ENCODE peak calls at places on chromosomes 5 and 9, in nine cellular contexts. F, U, N, G, X, J, I, H and C are unnamed samples.

GRCh38 chr9:6584881-6585597 is 60.5 kb downstream of the GLDC start:
- DNase-seq in I (no peak), H (no peak), X (no peak), G (no peak), N (peak; percentile 58), F (peak; percentile 26), U (no peak), J (no peak), C (no peak)

GRCh38 chr9:109861918-109862317 is 81.9 kb downstream of the PALM2AKAP2 start:
- DNase-seq in X (no peak), G (no peak), H (no peak), F (no peak), J (no peak), N (no peak), U (no peak), I (no peak), C (no peak)

GRCh38 chr9:33453286-33453882 is 6.0 kb upstream of the AQP3 start:
- DNase-seq in U (no peak), H (no peak), F (no peak), G (no peak), I (no peak), N (no peak), J (no peak), X (no peak), C (no peak)

GRCh38 chr5:125559296-125559695 is 812.9 kb upstream of the ZNF608 start:
- DNase-seq in N (peak; percentile 99), I (no peak), F (peak; percentile 35), H (no peak), U (no peak), G (no peak), J (no peak), X (no peak), C (no peak)

GRCh38 chr5:170404398-170404797 is 15.2 kb upstream of the KCNMB1 start:
- DNase-seq in F (no peak), H (no peak), J (no peak), X (no peak), G (no peak), N (no peak), U (no peak), I (no peak), C (no peak)

GRCh38 chr5:143131983-143132382 is 271.5 kb downstream of the NR3C1 start:
- DNase-seq in I (no peak), F (no peak), H (no peak), U (no peak), X (no peak), G (no peak), J (no peak), N (no peak), C (no peak)

GRCh38 chr5:57262533-57262932 is 88.7 kb downstream of the GPBP1 start:
- DNase-seq in U (no peak), G (no peak), X (no peak), H (no peak), N (no peak), I (no peak), J (no peak), F (no peak), C (no peak)

GRCh38 chr5:174106997-174107655 is 61.6 kb downstream of the NSG2 start:
- DNase-seq in U (no peak), N (no peak), J (no peak), G (no peak), H (no peak), X (no peak), I (no peak), F (no peak), C (no peak)

GRCh38 chr9:93112116-93112863 is 16.3 kb downstream of the CARD19 start:
- DNase-seq in J (peak; percentile 18), G (no peak), N (no peak), U (no peak), I (no peak), H (no peak), F (no peak), X (no peak), C (no peak)

GRCh38 chr9:24479266-24479665 is 66.4 kb downstream of the IZUMO3 start:
- DNase-seq in F (no peak), N (no peak), U (no peak), J (no peak), H (no peak), I (no peak), G (no peak), X (no peak), C (no peak)

GRCh38 chr5:35815089-35815936 is 41.4 kb upstream of the IL7R start:
- DNase-seq in G (no peak), U (no peak), N (peak; percentile 59), F (peak; percentile 40), X (no peak), H (no peak), J (no peak), I (peak; percentile 49), C (no peak)

GRCh38 chr5:73895471-73895870 is 269.5 kb downstream of the ARHGEF28 start:
- DNase-seq in X (no peak), H (no peak), I (no peak), G (no peak), U (no peak), J (no peak), F (no peak), N (no peak), C (no peak)

GRCh38 chr5:142684508-142685031 is 1.3 kb downstream of the FGF1 start:
- DNase-seq in X (no peak), F (no peak), N (peak; percentile 55), H (no peak), U (no peak), G (no peak), J (no peak), I (no peak), C (no peak)

GRCh38 chr5:159782197-159782994 is 133.9 kb upstream of the ADRA1B start:
- DNase-seq in H (no peak), I (no peak), G (no peak), X (no peak), U (no peak), J (no peak), N (no peak), F (no peak), C (no peak)

GRCh38 chr9:86624616-86625015 is 270.4 kb upstream of the TUT7 start:
- DNase-seq in X (no peak), U (no peak), N (no peak), J (no peak), G (no peak), F (no peak), H (no peak), I (no peak), C (no peak)
- H3K27ac ChIP-seq in X (no peak overlapping the region), U (no peak overlapping the region), N (no peak overlapping the region), J (no peak overlapping the region), G (no peak overlapping the region), F (no peak overlapping the region), H (no peak overlapping the region), I (no peak overlapping the region), C (no peak overlapping the region)

GRCh38 chr9:101878734-101879133 is 140.3 kb upstream of the GRIN3A start:
- DNase-seq in J (no peak), U (no peak), H (no peak), N (no peak), I (no peak), X (no peak), G (no peak), F (no peak), C (no peak)
- H3K9me3 ChIP-seq in J (no peaks in the 10 kb centered on the region), U (no peaks in the 10 kb centered on the region), H (no peaks in the 10 kb centered on the region), N (peaks cover 3% of the 10 kb centered on the region), I (no peaks in the 10 kb centered on the region), X (no peaks in the 10 kb centered on the region), G (no peaks in the 10 kb centered on the region), F (no peaks in the 10 kb centered on the region), C (no peaks in the 10 kb centered on the region)

DNA sequence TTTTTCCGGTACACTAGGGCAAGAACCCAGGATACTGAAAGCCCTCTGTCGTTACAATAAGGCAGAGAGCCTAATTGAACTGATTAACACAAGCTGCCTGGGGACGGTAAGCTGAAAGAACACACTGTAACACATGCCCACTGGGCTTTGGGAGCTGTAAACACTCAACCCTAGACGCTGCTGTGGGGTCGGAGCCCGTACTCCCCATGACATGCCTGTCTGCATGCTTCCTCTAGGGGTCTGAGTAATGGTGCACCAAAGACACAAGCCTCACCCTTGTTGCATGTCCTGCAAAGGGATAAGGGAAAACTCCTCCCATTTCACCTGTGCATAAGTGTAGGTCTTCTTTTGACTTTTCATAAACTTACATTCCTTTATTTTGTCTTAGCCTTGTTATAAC is 194.0 kb downstream of the FBXL7 start:
- DNase-seq in H (no peak), X (no peak), G (no peak), F (no peak), I (no peak), J (no peak), N (no peak), U (no peak), C (no peak)
- H3K27ac ChIP-seq in H (no peak overlapping the region), X (peak overlapping the region; percentile 76), G (no peak overlapping the region), F (no peak overlapping the region), I (no peak overlapping the region), J (peak overlapping the region; percentile 75), N (no peak overlapping the region), U (no peak overlapping the region), C (peak overlapping the region; percentile 27)

DNA sequence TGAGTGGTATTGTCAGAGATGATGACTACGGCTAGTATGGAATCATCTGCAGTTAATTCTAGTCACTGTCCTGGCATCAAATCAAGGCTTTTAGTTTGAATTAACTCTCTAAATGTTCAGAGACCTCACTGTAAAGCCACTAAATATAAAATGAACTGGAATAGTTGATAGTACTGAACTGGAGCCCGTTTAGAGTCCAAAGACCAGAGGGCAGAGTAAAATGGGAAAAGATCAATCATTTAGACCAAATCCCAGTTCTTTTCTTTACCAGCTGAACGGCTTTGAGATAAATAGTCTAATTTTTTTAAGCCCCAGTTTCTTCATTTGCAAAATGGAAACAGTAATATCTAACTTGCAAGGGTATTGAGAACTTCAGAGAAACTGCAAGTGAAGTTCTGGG is 599.7 kb downstream of the EBF1 start:
- DNase-seq in U (no peak), F (no peak), J (no peak), X (no peak), I (no peak), N (no peak), H (no peak), G (no peak), C (no peak)
- H3K9me3 ChIP-seq in U (no peaks in the 10 kb centered on the region), F (no peaks in the 10 kb centered on the region), J (no peaks in the 10 kb centered on the region), X (no peaks in the 10 kb centered on the region), I (no peaks in the 10 kb centered on the region), N (no peaks in the 10 kb centered on the region), H (no peaks in the 10 kb centered on the region), G (no peaks in the 10 kb centered on the region), C (no peaks in the 10 kb centered on the region)

GRCh38 chr9:127527560-127528268 is 76.4 kb downstream of the LRSAM1 start:
- DNase-seq in G (no peak), I (no peak), H (no peak), U (no peak), X (no peak), J (no peak), F (no peak), N (no peak), C (no peak)

GRCh38 chr9:127529671-127530070 is 78.4 kb downstream of the LRSAM1 start:
- DNase-seq in J (no peak), N (peak; percentile 81), I (no peak), F (no peak), G (no peak), H (no peak), X (no peak), U (no peak), C (no peak)

GRCh38 chr9:127528407-127529251 is 77.3 kb downstream of the LRSAM1 start:
- DNase-seq in X (no peak), U (no peak), F (peak; percentile 44), I (no peak), H (no peak), N (peak; percentile 88), G (no peak), J (no peak), C (peak; percentile 41)

GRCh38 chr9:127531676-127532075 is 80.4 kb downstream of the LRSAM1 start:
- DNase-seq in U (no peak), N (no peak), F (no peak), I (no peak), J (no peak), H (no peak), G (no peak), X (no peak), C (no peak)

GRCh38 chr9:127530206-127530941 is 79.1 kb downstream of the LRSAM1 start:
- DNase-seq in N (no peak), F (no peak), H (no peak), I (peak; percentile 17), U (no peak), X (no peak), G (no peak), J (no peak), C (no peak)
- H3K27ac ChIP-seq in N (peak overlapping the region; percentile 74), F (peak overlapping the region; percentile 81), H (no peak overlapping the region), I (no peak overlapping the region), U (no peak overlapping the region), X (peak overlapping the region; percentile 84), G (no peak overlapping the region), J (peak overlapping the region; percentile 44), C (no peak overlapping the region)